ENCODE peak calls at places on chromosome 3, in four cellular contexts. U is activated CD4-positive, alpha-beta T cell treated with anti-CD3 and anti-CD28 coated beads, Interleukin-2, amount 50 U/mL, for 1 hour; J is GM12892; V is NCI-H510A. Z is an unnamed sample.

GRCh38 chr3:10353661-10354372 is 32.9 kb upstream of the SEC13 start:
- DNase-seq in U (no peak), J (no peak), V (no peak), Z (no peak)

GRCh38 chr3:134179508-134179907 is 71.2 kb downstream of the RYK start:
- DNase-seq in U (no peak), V (no peak), J (no peak), Z (no peak)

GRCh38 chr3:135192929-135193328 is 397.9 kb downstream of the EPHB1 start:
- DNase-seq in U (no peak), V (no peak), J (no peak), Z (no peak)

GRCh38 chr3:46607603-46608028 is 4.7 kb upstream of the FAM240A start:
- DNase-seq in U (no peak), J (no peak), V (no peak), Z (no peak)

GRCh38 chr3:129433565-129433964 is 5.1 kb upstream of the EFCAB12 start:
- DNase-seq in U (no peak), J (no peak), V (no peak), Z (no peak)

GRCh38 chr3:134360046-134360445 is 14.2 kb downstream of the AMOTL2 start:
- DNase-seq in J (no peak), U (no peak), V (no peak), Z (no peak)

GRCh38 chr3:169264711-169265110 is 398.8 kb downstream of the MECOM start:
- DNase-seq in V (no peak), J (no peak), U (no peak), Z (no peak)

GRCh38 chr3:170697803-170698350 is 112.0 kb upstream of the SLC7A14 start:
- DNase-seq in V (peak), J (no peak), U (no peak), Z (no peak)

GRCh38 chr3:152564454-152564853 is 270.5 kb upstream of the P2RY1 start:
- DNase-seq in U (no peak), V (no peak), J (no peak), Z (no peak)

GRCh38 chr3:39529551-39529950 is 62.1 kb downstream of the MOBP start:
- DNase-seq in U (no peak), V (no peak), J (no peak), Z (no peak)

GRCh38 chr3:116139607-116140006 is 305.7 kb downstream of the LSAMP start:
- DNase-seq in U (no peak), J (no peak), V (no peak), Z (no peak)

GRCh38 chr3:126348308-126348920 is 8.8 kb downstream of the KLF15 start:
- DNase-seq in U (no peak), J (no peak), V (no peak), Z (no peak)

GRCh38 chr3:117719316-117719926 is 1009.8 kb downstream of the TUSC7 start:
- DNase-seq in V (no peak), J (no peak), U (no peak), Z (peak)

GRCh38 chr3:73536336-73536895 is 88.3 kb downstream of the PDZRN3 start:
- DNase-seq in V (no peak), J (no peak), U (no peak), Z (no peak)

GRCh38 chr3:121592856-121593702 is at the start of gene FBXO40:
- DNase-seq in V (peak), J (no peak), U (no peak), Z (no peak)

GRCh38 chr3:180265551-180265950 is 228.8 kb upstream of the PEX5L start:
- DNase-seq in V (no peak), U (no peak), J (no peak), Z (no peak)

GRCh38 chr3:13501527-13501926 is 21.4 kb downstream of the HDAC11 start:
- DNase-seq in J (no peak), U (no peak), V (no peak), Z (no peak)

GRCh38 chr3:187027531-187027936 is 97.2 kb downstream of the ST6GAL1 start:
- DNase-seq in J (no peak), V (no peak), U (peak), Z (no peak)

GRCh38 chr3:52895416-52895815 is 1.9 kb downstream of the STIMATE start:
- DNase-seq in U (no peak), V (no peak), J (no peak), Z (no peak)

GRCh38 chr3:184085389-184085852 is 11.4 kb upstream of the HTR3E start:
- DNase-seq in U (no peak), V (no peak), J (no peak), Z (no peak)

Z was measured in GM18507.